ENCODE peak calls at places on chromosomes 6 and 20, in seven cellular contexts. O is GM23338, H is HCT116, G is fibroblast of lung, I is coronary artery, E is mammary epithelial cell, Z is GM12878. X is an unnamed sample.

GRCh38 chr20:23086931-23087411 is 847 bp upstream of the CD93 start:
- DNase-seq in O (no peak), H (no peak), G (no peak), I (no peak), E (no peak), Z (no peak), X (peak; percentile 65)

GRCh38 chr6:166434336-166434735 is 51.6 kb upstream of the MPC1 start:
- DNase-seq in O (no peak), H (no peak), G (no peak), I (no peak), E (no peak), Z (no peak), X (no peak)

GRCh38 chr6:157148391-157149323 is 174.7 kb downstream of the TMEM242 start:
- DNase-seq in O (no peak), H (peak; percentile 75), G (peak; percentile 92), I (peak; percentile 88), E (peak; percentile 88), Z (no peak), X (no peak)

GRCh38 chr6:32668226-32668747 is 1.8 kb upstream of the HLA-DQB1 start:
- DNase-seq in O (peak; percentile 74), H (peak; percentile 41), G (no peak), I (no peak), E (peak; percentile 93), Z (peak; percentile 95), X (peak; percentile 52)

GRCh38 chr20:1469925-1470571 is 3.4 kb upstream of the NSFL1C start:
- DNase-seq in O (peak; percentile 89), H (peak; percentile 79), G (peak; percentile 99), I (peak; percentile 85), E (peak; percentile 99), Z (peak; percentile 39), X (peak; percentile 81)

GRCh38 chr6:72522735-72523141 is 99.1 kb upstream of the KCNQ5 start:
- DNase-seq in O (peak; percentile 77), H (no peak), G (no peak), I (no peak), E (peak; percentile 27), Z (no peak), X (no peak)

GRCh38 chr6:112311950-112312547 is 35.1 kb upstream of the RFPL4B start:
- DNase-seq in O (peak; percentile 59), H (no peak), G (peak; percentile 66), I (no peak), E (no peak), Z (no peak), X (no peak)

GRCh38 chr20:62136283-62137091 is 6.7 kb downstream of the PSMA7 start:
- DNase-seq in O (peak; percentile 85), H (peak; percentile 44), G (peak; percentile 72), I (no peak), E (peak; percentile 43), Z (no peak), X (peak; percentile 80)

GRCh38 chr6:119986934-119987549 is 637.5 kb upstream of the MAN1A1 start:
- DNase-seq in O (peak; percentile 33), H (peak; percentile 6), G (no peak), I (no peak), E (no peak), Z (no peak), X (no peak)

GRCh38 chr6:29792123-29793035 is 35.2 kb upstream of the HLA-G start:
- DNase-seq in O (peak; percentile 70), H (no peak), G (no peak), I (no peak), E (peak; percentile 48), Z (no peak), X (peak; percentile 88)

GRCh38 chr6:7432391-7433207 is 43.0 kb downstream of the RIOK1 start:
- DNase-seq in O (no peak), H (no peak), G (no peak), I (no peak), E (no peak), Z (no peak), X (no peak)

GRCh38 chr20:8330316-8330784 is 198.3 kb downstream of the PLCB1 start:
- DNase-seq in O (no peak), H (no peak), G (peak; percentile 6), I (no peak), E (no peak), Z (no peak), X (no peak)

GRCh38 chr20:22586645-22587310 is 2.4 kb upstream of the FOXA2 start:
- DNase-seq in O (peak; percentile 87), H (no peak), G (no peak), I (no peak), E (no peak), Z (no peak), X (peak; percentile 78)

GRCh38 chr6:73309784-73310502 is 44.1 kb downstream of the DPPA5 start:
- DNase-seq in O (peak; percentile 69), H (peak; percentile 54), G (peak; percentile 54), I (no peak), E (peak; percentile 63), Z (no peak), X (peak; percentile 72)

GRCh38 chr6:134517145-134517658 is 199.3 kb upstream of the SGK1 start:
- DNase-seq in O (peak; percentile 56), H (no peak), G (peak; percentile 89), I (peak; percentile 84), E (peak; percentile 78), Z (no peak), X (peak; percentile 87)

GRCh38 chr6:41509596-41509995 is 36.6 kb upstream of the FOXP4 start:
- DNase-seq in O (no peak), H (no peak), G (no peak), I (no peak), E (no peak), Z (no peak), X (no peak)

GRCh38 chr6:107185570-107185969 is 70.3 kb upstream of the BEND3 start:
- DNase-seq in O (peak; percentile 63), H (no peak), G (peak; percentile 41), I (no peak), E (peak; percentile 34), Z (no peak), X (no peak)

GRCh38 chr6:18289283-18289682 is 25.0 kb upstream of the DEK start:
- DNase-seq in O (no peak), H (no peak), G (no peak), I (no peak), E (no peak), Z (no peak), X (no peak)

GRCh38 chr6:25863360-25863759 is 10.7 kb downstream of the SLC17A3 start:
- DNase-seq in O (no peak), H (no peak), G (no peak), I (no peak), E (no peak), Z (no peak), X (no peak)

GRCh38 chr6:136463796-136464542 is 86.3 kb downstream of the MAP7 start:
- DNase-seq in O (no peak), H (no peak), G (no peak), I (no peak), E (no peak), Z (no peak), X (no peak)

GRCh38 chr6:116385462-116385807 is 14.7 kb downstream of the DSE start:
- DNase-seq in O (no peak), H (no peak), G (no peak), I (no peak), E (peak; percentile 91), Z (no peak), X (no peak)

GRCh38 chr6:7938562-7939185 is 28.1 kb upstream of the TXNDC5 start:
- DNase-seq in O (no peak), H (no peak), G (no peak), I (no peak), E (no peak), Z (no peak), X (no peak)

GRCh38 chr20:63979221-63979548 is 257 bp downstream of the SAMD10 start:
- DNase-seq in O (no peak), H (no peak), G (no peak), I (no peak), E (no peak), Z (no peak), X (no peak)

GRCh38 chr6:43705996-43706395 is 18.4 kb upstream of the MRPS18A start:
- DNase-seq in O (no peak), H (no peak), G (peak; percentile 84), I (no peak), E (no peak), Z (no peak), X (no peak)

GRCh38 chr6:118529756-118530155 is 18.3 kb upstream of the PLN start:
- DNase-seq in O (no peak), H (no peak), G (no peak), I (no peak), E (no peak), Z (no peak), X (no peak)

GRCh38 chr6:166495487-166496314 is 90.8 kb downstream of the RAMACL start:
- DNase-seq in O (no peak), H (no peak), G (no peak), I (no peak), E (no peak), Z (no peak), X (no peak)

GRCh38 chr6:133890941-133891813 is 2.3 kb downstream of the TCF21 start:
- DNase-seq in O (peak; percentile 80), H (no peak), G (peak; percentile 81), I (peak; percentile 76), E (no peak), Z (no peak), X (peak; percentile 51)

DNA sequence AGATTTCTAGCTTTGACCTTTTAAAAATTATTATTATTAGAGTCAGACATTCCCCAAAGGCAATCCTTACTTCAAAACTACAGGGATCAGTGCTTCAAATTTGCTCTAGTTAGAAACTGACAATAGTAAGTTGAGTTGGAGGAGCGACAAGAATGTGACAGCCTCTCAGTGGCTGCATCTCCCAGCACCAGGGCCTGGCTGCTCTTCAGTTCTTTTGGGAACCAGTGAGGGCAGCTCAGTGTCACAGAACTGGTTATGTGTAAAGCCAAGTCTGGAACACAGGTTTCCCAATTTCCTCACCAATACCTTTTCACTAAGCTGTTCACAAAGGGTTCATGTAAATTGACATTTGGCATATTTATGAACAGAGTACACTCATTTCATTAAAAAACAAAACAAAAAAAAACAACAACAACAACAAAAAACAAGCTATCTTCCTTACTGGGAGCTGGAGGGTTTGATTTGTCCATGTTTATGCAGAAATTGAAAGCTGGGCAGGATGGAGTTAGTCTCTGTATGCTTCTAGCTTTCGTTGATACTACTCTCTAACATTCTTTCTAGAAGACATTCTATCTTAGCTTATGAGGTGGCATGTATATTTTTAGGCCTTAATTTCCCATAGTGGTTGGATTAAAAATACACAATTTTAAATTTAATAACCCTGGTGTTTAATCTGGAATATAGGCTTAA is 95.0 kb downstream of the SAMD5 start:
- DNase-seq in O (no peak), H (no peak), G (peak; percentile 18), I (no peak), E (no peak), Z (no peak), X (no peak)
- H3K27ac ChIP-seq in O (no peak overlapping the region), H (no peak overlapping the region), G (no peak overlapping the region), I (no peak overlapping the region), E (no peak overlapping the region), Z (no peak overlapping the region), X (no peak overlapping the region)

GRCh38 chr6:45421700-45422540 is 44.2 kb upstream of the SUPT3H start:
- DNase-seq in O (peak; percentile 57), H (no peak), G (peak; percentile 81), I (peak; percentile 79), E (peak; percentile 66), Z (no peak), X (peak; percentile 68)
- TF ChIP-seq CTCF in O (peak; percentile 42), H (peak; percentile 15), G (peak; percentile 50), I (no peak), E (peak; percentile 52), Z (no peak), X (no peak)

GRCh38 chr20:35901678-35902544 is 52.4 kb downstream of the SCAND1 start:
- DNase-seq in O (no peak), H (peak; percentile 23), G (peak; percentile 90), I (no peak), E (peak; percentile 78), Z (no peak), X (no peak)
- H3K27ac ChIP-seq in O (no peak overlapping the region), H (no peak overlapping the region), G (peak overlapping the region; percentile 76), I (no peak overlapping the region), E (peak overlapping the region; percentile 2), Z (no peak overlapping the region), X (no peak overlapping the region)

GRCh38 chr6:31158863-31159855 is 770 bp downstream of the TCF19 start:
- DNase-seq in O (peak; percentile 82), H (no peak), G (peak; percentile 15), I (no peak), E (peak; percentile 49), Z (no peak), X (no peak)
- TF ChIP-seq CTCF in O (peak; percentile 43), H (no peak), G (no peak), I (no peak), E (no peak), Z (peak; percentile 30), X (no peak)

X was measured in lower lobe of right lung.